ENCODE peak calls at places on chromosomes 3 and 15, in ten cellular contexts. K is H4; X is activated gamma-delta T cell; L is stimulated activated effector memory CD8-positive, alpha-beta T cell treated with anti-CD3 and anti-CD28 coated beads, Interleukin-12 subunit alpha, Interleukin-12 subunit beta, amount 100 ng/mL, for 72 hours; T is heart left ventricle; E is AG09309; D is hepatocyte; A is Daoy; B is stimulated activated naive B cell treated with anti-CD40 and anti-IgM and Interleukin-4, amounts not matched to agents 10 μg/mL and 1 μg/mL and 100 μg/mL, for 72 hours; C is KG1. W is an unnamed sample.

GRCh38 chr15:68316061-68316804 is 38.7 kb downstream of the FEM1B start:
- DNase-seq in K (no peak), X (no peak), L (no peak), T (no peak), E (no peak), D (no peak), A (peak), B (no peak), C (no peak), W (no peak)

GRCh38 chr3:58404396-58404795 is 29.2 kb downstream of the PDHB start:
- DNase-seq in K (no peak), X (no peak), L (no peak), T (no peak), E (no peak), D (no peak), A (peak), B (no peak), C (no peak), W (no peak)

GRCh38 chr3:66738625-66739330 is 238.0 kb upstream of the LRIG1 start:
- DNase-seq in K (no peak), X (no peak), L (no peak), T (no peak), E (no peak), D (no peak), A (peak), B (no peak), C (no peak), W (no peak)

GRCh38 chr15:71080705-71081104 is 34.6 kb upstream of the THSD4 start:
- DNase-seq in K (peak), X (no peak), L (no peak), T (no peak), E (peak), D (no peak), A (peak), B (no peak), C (no peak), W (peak)

GRCh38 chr3:160695906-160696305 is 18.9 kb downstream of the ARL14 start:
- DNase-seq in K (no peak), X (no peak), L (no peak), T (no peak), E (peak), D (no peak), A (peak), B (no peak), C (no peak), W (no peak)

GRCh38 chr3:159091936-159092335 is 290.1 kb downstream of the MFSD1 start:
- DNase-seq in K (no peak), X (no peak), L (no peak), T (no peak), E (no peak), D (no peak), A (no peak), B (no peak), C (no peak), W (no peak)

GRCh38 chr15:28885630-28886430 is at the start of gene APBA2:
- DNase-seq in K (no peak), X (peak), L (peak), T (no peak), E (no peak), D (peak), A (peak), B (no peak), C (no peak), W (no peak)

GRCh38 chr15:74240002-74240568 is 4.0 kb downstream of the CCDC33 start:
- DNase-seq in K (peak), X (no peak), L (no peak), T (peak), E (peak), D (peak), A (peak), B (no peak), C (no peak), W (peak)

GRCh38 chr3:40299721-40300335 is 9.7 kb upstream of the EIF1B start:
- DNase-seq in K (peak), X (no peak), L (no peak), T (no peak), E (peak), D (peak), A (peak), B (no peak), C (peak), W (no peak)

GRCh38 chr15:75067123-75067854 is 43.9 kb downstream of the PPCDC start:
- DNase-seq in K (peak), X (no peak), L (peak), T (no peak), E (no peak), D (no peak), A (peak), B (peak), C (no peak), W (peak)

GRCh38 chr3:72255736-72256559 is 471.0 kb upstream of the PROK2 start:
- DNase-seq in K (peak), X (no peak), L (no peak), T (peak), E (no peak), D (peak), A (peak), B (no peak), C (no peak), W (no peak)

GRCh38 chr15:48017747-48018146 is 103.0 kb upstream of the SLC24A5 start:
- DNase-seq in K (no peak), X (no peak), L (no peak), T (no peak), E (no peak), D (no peak), A (no peak), B (no peak), C (no peak), W (no peak)

GRCh38 chr15:39407116-39407515 is 173.8 kb upstream of the THBS1 start:
- DNase-seq in K (no peak), X (no peak), L (no peak), T (no peak), E (peak), D (no peak), A (no peak), B (no peak), C (no peak), W (no peak)

GRCh38 chr15:55907797-55908196 is 85.6 kb downstream of the NEDD4 start:
- DNase-seq in K (peak), X (no peak), L (no peak), T (no peak), E (peak), D (peak), A (peak), B (no peak), C (no peak), W (peak)

GRCh38 chr3:31890007-31890406 is 91.1 kb downstream of the OSBPL10 start:
- DNase-seq in K (no peak), X (no peak), L (no peak), T (no peak), E (no peak), D (no peak), A (no peak), B (no peak), C (no peak), W (no peak)

GRCh38 chr3:125150525-125151436 is 61.8 kb downstream of the SLC12A8 start:
- DNase-seq in K (peak), X (no peak), L (peak), T (no peak), E (no peak), D (peak), A (peak), B (no peak), C (no peak), W (peak)

GRCh38 chr15:85702321-85703230 is 92.1 kb downstream of the KLHL25 start:
- DNase-seq in K (peak), X (no peak), L (peak), T (no peak), E (no peak), D (no peak), A (no peak), B (no peak), C (no peak), W (no peak)

GRCh38 chr3:81995334-81995733 is 233.9 kb upstream of the GBE1 start:
- DNase-seq in K (no peak), X (no peak), L (no peak), T (no peak), E (no peak), D (no peak), A (no peak), B (no peak), C (no peak), W (no peak)

GRCh38 chr3:153623834-153624233 is 461.8 kb downstream of the RAP2B start:
- DNase-seq in K (no peak), X (no peak), L (peak), T (no peak), E (no peak), D (no peak), A (no peak), B (no peak), C (no peak), W (no peak)

GRCh38 chr3:12420393-12420792 is 63.9 kb upstream of the TSEN2 start:
- DNase-seq in K (no peak), X (no peak), L (no peak), T (no peak), E (no peak), D (no peak), A (no peak), B (no peak), C (no peak), W (no peak)

GRCh38 chr3:45341876-45342275 is 46.5 kb upstream of the LARS2 start:
- DNase-seq in K (no peak), X (no peak), L (no peak), T (no peak), E (no peak), D (no peak), A (no peak), B (no peak), C (no peak), W (no peak)

GRCh38 chr3:114758828-114759709 is 388.0 kb downstream of the ZBTB20 start:
- DNase-seq in K (peak), X (no peak), L (no peak), T (no peak), E (peak), D (peak), A (no peak), B (no peak), C (no peak), W (no peak)

GRCh38 chr3:46549408-46549904 is 16.6 kb downstream of the LRRC2 start:
- DNase-seq in K (no peak), X (no peak), L (no peak), T (no peak), E (no peak), D (no peak), A (no peak), B (no peak), C (no peak), W (no peak)

GRCh38 chr15:89374116-89375004 is 39.7 kb upstream of the POLG start:
- DNase-seq in K (no peak), X (no peak), L (no peak), T (no peak), E (no peak), D (no peak), A (no peak), B (no peak), C (no peak), W (no peak)

GRCh38 chr3:117282506-117282905 is 572.9 kb downstream of the TUSC7 start:
- DNase-seq in K (no peak), X (no peak), L (no peak), T (no peak), E (no peak), D (no peak), A (no peak), B (no peak), C (no peak), W (no peak)

GRCh38 chr15:68213991-68214837 is 9.1 kb upstream of the CALML4 start:
- DNase-seq in K (no peak), X (no peak), L (no peak), T (no peak), E (no peak), D (no peak), A (no peak), B (no peak), C (no peak), W (no peak)

GRCh38 chr3:72100062-72100511 is 315.1 kb upstream of the PROK2 start:
- DNase-seq in K (no peak), X (no peak), L (no peak), T (no peak), E (no peak), D (no peak), A (no peak), B (no peak), C (peak), W (no peak)

GRCh38 chr3:183008799-183009198 is 28.5 kb upstream of the DCUN1D1 start:
- DNase-seq in K (no peak), X (no peak), L (no peak), T (no peak), E (no peak), D (no peak), A (no peak), B (no peak), C (no peak), W (no peak)

GRCh38 chr3:14431556-14431927 is 29.1 kb downstream of the SLC6A6 start:
- DNase-seq in K (no peak), X (no peak), L (no peak), T (no peak), E (no peak), D (no peak), A (no peak), B (no peak), C (no peak), W (no peak)

GRCh38 chr3:23612296-23612891 is 193.4 kb upstream of the UBE2E1 start:
- DNase-seq in K (no peak), X (no peak), L (no peak), T (peak), E (no peak), D (no peak), A (peak), B (no peak), C (no peak), W (no peak)